ENCODE peak calls at places on chromosomes 12 and 14, in four cellular contexts. L is PC-3, F is fibroblast of lung, R is endothelial cell of umbilical vein. U is an unnamed sample.

GRCh38 chr12:90682398-90682797 is 272.6 kb downstream of the CCER1 start:
- DNase-seq in L (no peak), F (peak), R (peak), U (peak)

GRCh38 chr12:79685068-79685467 is 5.7 kb downstream of the PAWR start:
- DNase-seq in L (peak), F (peak), R (peak), U (no peak)

GRCh38 chr12:56128669-56129209 is 672 bp downstream of the ESYT1 start:
- DNase-seq in L (no peak), F (peak), R (peak), U (peak)

GRCh38 chr12:52350786-52351185 is 16.5 kb downstream of the KRT85 start:
- DNase-seq in L (no peak), F (no peak), R (no peak), U (peak)

GRCh38 chr14:34322940-34323418 is 139.1 kb downstream of the SPTSSA start:
- DNase-seq in L (peak), F (peak), R (peak), U (peak)

GRCh38 chr12:113261847-113262470 is 40.7 kb downstream of the TPCN1 start:
- DNase-seq in L (no peak), F (no peak), R (no peak), U (no peak)

GRCh38 chr12:25833657-25834056 is 124.8 kb upstream of the RASSF8 start:
- DNase-seq in L (peak), F (no peak), R (no peak), U (no peak)

GRCh38 chr14:22558221-22558913 is 30.7 kb downstream of the DAD1 start:
- DNase-seq in L (no peak), F (no peak), R (no peak), U (peak)

GRCh38 chr12:70849265-70849960 is 71.1 kb downstream of the PTPRR start:
- DNase-seq in L (peak), F (peak), R (peak), U (no peak)

GRCh38 chr12:77325505-77325904 is 260.1 kb upstream of the E2F7 start:
- DNase-seq in L (no peak), F (no peak), R (no peak), U (peak)

GRCh38 chr14:67541448-67542387 is 8.6 kb downstream of the PLEKHH1 start:
- DNase-seq in L (no peak), F (no peak), R (no peak), U (no peak)

GRCh38 chr14:68685419-68686211 is 107.3 kb downstream of the ZFP36L1 start:
- DNase-seq in L (peak), F (peak), R (no peak), U (peak)

GRCh38 chr14:81453166-81453766 is 53.1 kb upstream of the STON2 start:
- DNase-seq in L (peak), F (peak), R (peak), U (no peak)

GRCh38 chr12:116551952-116552749 is 7.0 kb upstream of the MAP1LC3B2 start:
- DNase-seq in L (peak), F (peak), R (peak), U (no peak)

GRCh38 chr12:106417926-106418910 is 60.7 kb downstream of the POLR3B start:
- DNase-seq in L (peak), F (peak), R (no peak), U (peak)

GRCh38 chr12:131693149-131693548 is 17.7 kb upstream of the SFSWAP start:
- DNase-seq in L (no peak), F (no peak), R (no peak), U (no peak)

GRCh38 chr12:65823481-65824313 is 586 bp upstream of the HMGA2 start:
- DNase-seq in L (peak), F (peak), R (peak), U (peak)

GRCh38 chr14:51066576-51066975 is 28.3 kb downstream of the TRIM9 start:
- DNase-seq in L (no peak), F (no peak), R (no peak), U (no peak)

GRCh38 chr14:90344920-90345557 is 13.3 kb upstream of the NRDE2 start:
- DNase-seq in L (no peak), F (no peak), R (no peak), U (no peak)

GRCh38 chr14:89720741-89721315 is 233.7 kb downstream of the EFCAB11 start:
- DNase-seq in L (no peak), F (peak), R (no peak), U (peak)

GRCh38 chr14:62602712-62603111 is 442.5 kb downstream of the KCNH5 start:
- DNase-seq in L (no peak), F (no peak), R (no peak), U (no peak)

GRCh38 chr14:94636744-94637412 is 24.7 kb downstream of the SERPINA3 start:
- DNase-seq in L (no peak), F (no peak), R (no peak), U (no peak)

GRCh38 chr14:103207404-103208072 is 84.3 kb downstream of the TNFAIP2 start:
- DNase-seq in L (no peak), F (peak), R (no peak), U (no peak)

GRCh38 chr14:103206023-103206481 is 82.8 kb downstream of the TNFAIP2 start:
- DNase-seq in L (no peak), F (no peak), R (no peak), U (no peak)

GRCh38 chr14:103205541-103205906 is 82.3 kb downstream of the TNFAIP2 start:
- DNase-seq in L (no peak), F (no peak), R (no peak), U (no peak)

GRCh38 chr14:103207038-103207403 is 83.8 kb downstream of the TNFAIP2 start:
- DNase-seq in L (no peak), F (peak), R (no peak), U (peak)

GRCh38 chr14:103209054-103209453 is 85.8 kb downstream of the TNFAIP2 start:
- DNase-seq in L (no peak), F (no peak), R (no peak), U (no peak)
- H3K27ac ChIP-seq in L (no peak), F (peak), R (no peak), U (peak)

DNA sequence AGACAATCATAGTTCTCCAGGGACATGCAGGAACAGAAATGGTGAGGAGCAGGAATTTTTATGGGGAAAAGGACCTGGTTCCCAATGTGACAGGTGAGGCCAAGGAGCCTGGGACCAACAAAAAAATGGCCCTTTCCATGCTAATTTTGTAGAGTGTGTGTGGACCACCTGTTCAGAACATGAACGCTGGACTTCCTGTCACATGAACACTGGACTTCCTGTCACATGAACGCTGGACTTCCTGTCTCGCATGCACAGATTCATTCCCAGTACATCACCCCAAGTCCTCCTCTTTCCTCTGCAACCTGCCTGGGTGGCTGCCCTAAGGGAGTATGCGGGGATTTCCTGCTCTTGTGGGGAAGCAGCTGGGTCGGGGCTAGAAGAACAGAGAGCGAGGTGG is 10.1 kb downstream of the FGF6 start:
- DNase-seq in L (no peak), F (no peak), R (no peak), U (no peak)
- TF ChIP-seq CTCF in L (no peak), F (no peak), R (no peak), U (no peak)

DNA sequence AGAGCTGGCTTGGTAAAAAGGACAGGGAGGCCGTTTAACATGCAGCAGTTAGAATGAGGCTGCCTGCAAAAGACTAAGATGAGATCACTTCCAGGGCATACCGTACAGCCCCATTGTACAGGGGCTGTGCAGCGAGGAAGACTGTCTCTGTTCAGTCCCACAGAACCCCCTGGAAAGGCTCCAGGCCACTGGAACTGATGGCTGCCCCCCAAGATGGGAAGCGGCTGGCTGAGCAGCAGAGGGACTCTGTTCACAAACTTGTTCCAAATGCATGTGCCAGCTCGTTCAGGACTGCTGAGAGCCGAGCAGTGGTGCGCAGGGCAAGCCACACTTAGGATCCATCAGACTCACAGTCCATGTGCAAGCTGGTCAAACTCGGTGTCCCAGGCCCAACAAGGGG is 82.9 kb downstream of the CHGA start:
- DNase-seq in L (no peak), F (no peak), R (no peak), U (peak)
- H3K4me2 ChIP-seq in L (no peak), F (no peak), R (no peak), U (no peak)

DNA sequence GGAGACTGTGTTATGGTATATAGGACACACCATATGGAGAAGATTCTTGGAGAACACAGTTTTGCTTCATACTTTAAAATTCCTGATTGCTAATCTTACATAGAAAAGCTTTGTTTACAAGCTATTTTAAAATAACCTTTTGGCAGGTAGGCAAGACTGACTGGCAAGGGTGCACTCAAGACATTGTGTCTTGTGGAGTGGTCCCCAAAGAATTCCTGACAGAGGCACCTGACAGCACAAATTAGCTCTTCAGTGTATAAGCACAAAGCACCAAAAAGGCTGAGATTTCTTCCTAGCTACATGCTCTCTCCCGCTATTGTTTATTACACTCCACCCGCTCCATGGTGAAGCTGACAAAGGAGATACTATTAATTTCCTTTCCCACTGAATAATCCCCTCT is 139.3 kb downstream of the MON2 start:
- DNase-seq in L (no peak), F (no peak), R (no peak), U (no peak)
- H3K27ac ChIP-seq in L (no peak), F (no peak), R (no peak), U (peak)

GRCh38 chr14:96086032-96086431 is 46.9 kb downstream of the C14orf132 start:
- DNase-seq in L (peak), F (peak), R (no peak), U (peak)

GRCh38 chr14:96085369-96085768 is 46.2 kb downstream of the C14orf132 start:
- DNase-seq in L (peak), F (peak), R (no peak), U (peak)

GRCh38 chr14:96084796-96085195 is 45.6 kb downstream of the C14orf132 start:
- DNase-seq in L (no peak), F (no peak), R (no peak), U (no peak)

GRCh38 chr14:96088131-96088880 is 49.1 kb downstream of the C14orf132 start:
- DNase-seq in L (no peak), F (no peak), R (no peak), U (no peak)

DNA sequence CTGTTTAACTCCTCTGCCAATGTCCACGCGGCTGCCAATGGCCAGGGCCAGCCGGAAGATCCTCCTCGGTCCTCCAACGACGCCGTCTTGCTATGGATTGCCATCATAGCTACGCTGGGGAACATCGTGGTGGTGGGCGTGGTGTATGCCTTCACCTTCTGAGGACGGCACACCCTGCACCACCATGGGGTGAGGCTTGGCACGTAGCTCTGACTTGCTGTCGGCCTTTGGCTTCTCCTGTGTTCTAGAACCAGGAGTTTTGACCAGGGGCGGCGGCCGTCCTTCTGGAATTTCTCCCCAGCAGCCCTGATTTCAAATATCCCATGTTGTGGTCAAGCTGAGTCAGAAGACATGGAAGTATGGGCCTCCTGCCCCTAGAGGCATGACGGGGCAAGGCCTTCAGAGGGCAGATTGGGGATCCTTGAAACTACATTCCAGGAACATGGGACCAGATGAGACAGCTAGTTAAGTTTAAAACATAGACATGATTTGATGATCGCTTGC is 47.5 kb downstream of the C14orf132 start:
- DNase-seq in L (peak), F (peak), R (no peak), U (peak)
- TF ChIP-seq CTCF in L (no peak), F (no peak), R (no peak), U (peak)

DNA sequence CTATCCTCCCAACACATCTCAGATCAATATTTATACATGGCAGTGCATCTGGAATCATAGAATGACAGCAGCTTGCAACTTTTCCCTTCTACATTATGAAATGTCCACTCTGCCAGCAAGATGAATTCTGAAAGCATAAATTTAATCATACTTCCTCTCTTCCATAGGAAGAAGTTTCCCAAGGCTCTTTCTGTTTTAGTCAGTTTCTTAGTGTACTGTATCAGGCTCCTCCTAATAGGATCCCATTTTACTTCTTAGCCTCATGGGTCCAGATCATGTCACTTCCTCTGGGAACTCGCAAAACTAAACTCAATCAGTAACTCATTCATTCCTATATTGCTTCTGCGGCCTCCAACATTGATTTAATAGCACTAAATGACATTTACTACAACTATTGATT is 4.1 kb downstream of the CLEC1A start:
- DNase-seq in L (no peak), F (no peak), R (no peak), U (no peak)
- H3K4me2 ChIP-seq in L (no peak), F (no peak), R (no peak), U (no peak)

GRCh38 chr14:59333235-59333634 is 131.9 kb downstream of the GPR135 start:
- DNase-seq in L (no peak), F (no peak), R (no peak), U (no peak)
- H3K27ac ChIP-seq in L (no peak), F (peak), R (peak), U (peak)

GRCh38 chr14:96178674-96179321 is 25.8 kb upstream of the BDKRB2 start:
- DNase-seq in L (no peak), F (no peak), R (no peak), U (peak)
- TF ChIP-seq CTCF in L (peak), F (no peak), R (no peak), U (no peak)

GRCh38 chr14:65832431-65833253 is 420.1 kb downstream of the FUT8 start:
- DNase-seq in L (peak), F (peak), R (peak), U (no peak)
- H3K4me2 ChIP-seq in L (no peak), F (no peak), R (no peak), U (peak)

U was measured in osteoblast.